ENCODE peak calls at places on chromosomes 6 and 20, in four cellular contexts. J is kidney glomerular epithelial cell, V is RCC 7860, I is RWPE1. T is an unnamed sample.

GRCh38 chr20:62780696-62781095 is 15.6 kb upstream of the MRGBP start:
- DNase-seq in J (no peak), V (no peak), I (no peak), T (no peak)

GRCh38 chr6:36977470-36977941 is 8.5 kb downstream of the MTCH1 start:
- DNase-seq in J (no peak), V (no peak), I (no peak), T (peak; percentile 68)

GRCh38 chr6:3771407-3772011 is 20.0 kb upstream of the PXDC1 start:
- DNase-seq in J (no peak), V (no peak), I (no peak), T (no peak)

GRCh38 chr6:106080106-106081095 is 5.7 kb upstream of the PRDM1 start:
- DNase-seq in J (no peak), V (no peak), I (no peak), T (no peak)

GRCh38 chr6:45697605-45698004 is 318.1 kb downstream of the CLIC5 start:
- DNase-seq in J (peak; percentile 91), V (peak; percentile 96), I (peak; percentile 87), T (no peak)

GRCh38 chr20:2387180-2387577 is 6.5 kb downstream of the TGM6 start:
- DNase-seq in J (no peak), V (no peak), I (peak; percentile 65), T (no peak)

GRCh38 chr6:106662458-106662857 is 33.1 kb downstream of the QRSL1 start:
- DNase-seq in J (no peak), V (no peak), I (no peak), T (no peak)

GRCh38 chr6:143542915-143543314 is 31.4 kb upstream of the FUCA2 start:
- DNase-seq in J (no peak), V (no peak), I (no peak), T (no peak)

GRCh38 chr6:99079058-99079457 is 131.3 kb upstream of the FBXL4 start:
- DNase-seq in J (no peak), V (no peak), I (no peak), T (no peak)

GRCh38 chr6:135088818-135089809 is 34.5 kb upstream of the HBS1L start:
- DNase-seq in J (no peak), V (no peak), I (peak; percentile 26), T (no peak)

GRCh38 chr6:130771741-130772140 is 55.5 kb upstream of the SMLR1 start:
- DNase-seq in J (no peak), V (no peak), I (no peak), T (no peak)

GRCh38 chr6:28789553-28790083 is 134.2 kb downstream of the TRIM27 start:
- DNase-seq in J (peak; percentile 53), V (peak; percentile 64), I (peak; percentile 42), T (no peak)

GRCh38 chr6:164419099-164419498 is 890.3 kb downstream of the C6orf118 start:
- DNase-seq in J (no peak), V (no peak), I (no peak), T (no peak)

GRCh38 chr6:141326426-141326825 is 806.3 kb upstream of the GJE1 start:
- DNase-seq in J (peak; percentile 94), V (peak; percentile 95), I (peak; percentile 87), T (no peak)

GRCh38 chr6:121539537-121539936 is 104.1 kb downstream of the GJA1 start:
- DNase-seq in J (no peak), V (no peak), I (no peak), T (no peak)

GRCh38 chr6:121748376-121748775 is 312.9 kb downstream of the GJA1 start:
- DNase-seq in J (no peak), V (no peak), I (no peak), T (no peak)

GRCh38 chr20:23257848-23258746 is 92.5 kb upstream of the NXT1 start:
- DNase-seq in J (peak; percentile 75), V (peak; percentile 76), I (peak; percentile 80), T (no peak)

GRCh38 chr6:83592770-83593394 is 80.5 kb downstream of the PRSS35 start:
- DNase-seq in J (peak; percentile 1), V (peak; percentile 6), I (peak; percentile 13), T (no peak)

GRCh38 chr20:12729326-12729725 is 279.4 kb upstream of the SPTLC3 start:
- DNase-seq in J (no peak), V (no peak), I (no peak), T (no peak)

GRCh38 chr20:53322651-53323050 is 271.0 kb downstream of the ZNF217 start:
- DNase-seq in J (no peak), V (no peak), I (no peak), T (no peak)

GRCh38 chr6:17012421-17013225 is 89.2 kb upstream of the STMND1 start:
- DNase-seq in J (no peak), V (no peak), I (no peak), T (no peak)

GRCh38 chr20:330233-331149 is 5.1 kb downstream of the SOX12 start:
- DNase-seq in J (peak; percentile 41), V (peak; percentile 42), I (peak; percentile 68), T (peak; percentile 78)

GRCh38 chr6:159970659-159971063 is 1.8 kb downstream of the IGF2R start:
- DNase-seq in J (no peak), V (no peak), I (no peak), T (no peak)

GRCh38 chr20:61683721-61684120 is 382.0 kb downstream of the TAF4 start:
- DNase-seq in J (no peak), V (no peak), I (peak; percentile 80), T (no peak)

GRCh38 chr20:57893364-57894001 is 183.7 kb upstream of the PMEPA1 start:
- DNase-seq in J (no peak), V (no peak), I (no peak), T (no peak)

GRCh38 chr20:50680106-50680960 is 11.0 kb downstream of the RIPOR3 start:
- DNase-seq in J (peak; percentile 69), V (peak; percentile 74), I (no peak), T (no peak)

GRCh38 chr6:30881392-30881986 is 2.8 kb upstream of the DDR1 start:
- DNase-seq in J (no peak), V (no peak), I (no peak), T (peak; percentile 25)

GRCh38 chr20:23205656-23206055 is 119.5 kb upstream of the CD93 start:
- DNase-seq in J (peak; percentile 62), V (peak; percentile 67), I (no peak), T (peak; percentile 88)

GRCh38 chr6:35497571-35498406 is 910 bp upstream of the TEAD3 start:
- DNase-seq in J (no peak), V (peak; percentile 20), I (peak; percentile 70), T (peak; percentile 92)

GRCh38 chr6:33981421-33981820 is 164.5 kb downstream of the GRM4 start:
- DNase-seq in J (no peak), V (no peak), I (no peak), T (peak; percentile 55)

GRCh38 chr6:119347466-119348307 is 1.9 kb downstream of the MAN1A1 start:
- DNase-seq in J (no peak), V (peak; percentile 26), I (no peak), T (peak; percentile 83)

GRCh38 chr20:25570148-25570530 is 15.2 kb downstream of the NINL start:
- DNase-seq in J (no peak), V (no peak), I (no peak), T (no peak)

T was measured in posterior vena cava.